ENCODE peak calls at places on chromosomes 5 and 9, in four cellular contexts. M, T, H and B are unnamed samples. For H4K20me1, the result is how much of the 10 kb centered on the place peaks cover.

GRCh38 chr5:145854651-145855258 is 18.1 kb downstream of the GRXCR2 start:
- DNase-seq in H (peak), T (peak), M (no peak), B (no peak)

GRCh38 chr5:133644000-133644865 is 31.9 kb upstream of the FSTL4 start:
- DNase-seq in T (no peak), M (no peak), H (no peak), B (no peak)

GRCh38 chr5:167167191-167167590 is 1124.3 kb upstream of the WWC1 start:
- DNase-seq in M (no peak), H (no peak), T (no peak), B (no peak)

GRCh38 chr5:74120585-74120984 is 494.6 kb downstream of the ARHGEF28 start:
- DNase-seq in T (no peak), H (no peak), M (no peak), B (no peak)

GRCh38 chr5:57453728-57454127 is 28.9 kb downstream of the ACTBL2 start:
- DNase-seq in H (no peak), T (no peak), M (no peak), B (no peak)

GRCh38 chr9:125558453-125559084 is 148.4 kb downstream of the MAPKAP1 start:
- DNase-seq in H (peak), M (peak), T (peak), B (peak)

GRCh38 chr5:127774221-127774620 is 71.0 kb downstream of the CCDC192 start:
- DNase-seq in T (no peak), M (no peak), H (no peak), B (no peak)

GRCh38 chr5:181192337-181193046 is 12.5 kb downstream of the TRIM7 start:
- DNase-seq in H (peak), M (no peak), T (no peak), B (no peak)

GRCh38 chr5:173953528-173954090 is 35.4 kb upstream of the C5orf47 start:
- DNase-seq in T (no peak), M (no peak), H (peak), B (no peak)

GRCh38 chr5:149358294-149358651 is 427 bp downstream of the PCYOX1L start:
- DNase-seq in M (peak), T (no peak), H (peak), B (peak)

GRCh38 chr5:16152601-16153568 is 26.7 kb downstream of the MARCHF11 start:
- DNase-seq in T (no peak), M (no peak), H (peak), B (no peak)

GRCh38 chr5:174045470-174046025 is at the start of gene NSG2:
- DNase-seq in M (peak), H (peak), T (peak), B (peak)

GRCh38 chr5:131945551-131945882 is at the start of gene MEIKIN:
- DNase-seq in T (no peak), H (no peak), M (no peak), B (no peak)

GRCh38 chr9:87662808-87663528 is 63.0 kb upstream of the CTSL start:
- DNase-seq in H (peak), T (peak), M (peak), B (peak)

GRCh38 chr5:141032626-141033025 is 18.5 kb upstream of the PCDHB1 start:
- DNase-seq in T (no peak), M (no peak), H (no peak), B (no peak)

GRCh38 chr5:157172408-157172807 is 6.3 kb upstream of the GARIN3 start:
- DNase-seq in H (no peak), T (no peak), M (peak), B (peak)

GRCh38 chr9:132241483-132241839 is 79.6 kb downstream of the NTNG2 start:
- DNase-seq in M (no peak), T (no peak), H (no peak), B (no peak)

GRCh38 chr9:23662320-23662719 is 163.7 kb downstream of the ELAVL2 start:
- DNase-seq in M (no peak), H (no peak), T (no peak), B (no peak)

GRCh38 chr5:140821375-140822280 is at the start of gene PCDHA5:
- DNase-seq in M (no peak), T (no peak), H (peak), B (peak)

GRCh38 chr9:99335280-99335679 is 113.2 kb downstream of the SEC61B start:
- DNase-seq in T (no peak), H (no peak), M (no peak), B (no peak)

GRCh38 chr5:170875811-170876210 is 14.0 kb downstream of the RANBP17 start:
- DNase-seq in T (no peak), H (no peak), M (peak), B (no peak)

GRCh38 chr5:159893020-159893695 is 23.1 kb upstream of the ADRA1B start:
- DNase-seq in H (no peak), M (no peak), T (no peak), B (no peak)

GRCh38 chr5:65808261-65808741 is 86.3 kb downstream of the NLN start:
- DNase-seq in H (no peak), T (no peak), M (no peak), B (no peak)

GRCh38 chr5:124702442-124703024 is 43.9 kb downstream of the ZNF608 start:
- DNase-seq in H (no peak), T (no peak), M (no peak), B (peak)

GRCh38 chr5:124704594-124705284 is 41.7 kb downstream of the ZNF608 start:
- DNase-seq in H (no peak), M (peak), T (no peak), B (peak)

GRCh38 chr5:124706041-124706440 is 40.4 kb downstream of the ZNF608 start:
- DNase-seq in M (no peak), T (no peak), H (no peak), B (peak)

GRCh38 chr5:124705577-124705976 is 40.9 kb downstream of the ZNF608 start:
- DNase-seq in M (no peak), T (no peak), H (no peak), B (peak)

DNA sequence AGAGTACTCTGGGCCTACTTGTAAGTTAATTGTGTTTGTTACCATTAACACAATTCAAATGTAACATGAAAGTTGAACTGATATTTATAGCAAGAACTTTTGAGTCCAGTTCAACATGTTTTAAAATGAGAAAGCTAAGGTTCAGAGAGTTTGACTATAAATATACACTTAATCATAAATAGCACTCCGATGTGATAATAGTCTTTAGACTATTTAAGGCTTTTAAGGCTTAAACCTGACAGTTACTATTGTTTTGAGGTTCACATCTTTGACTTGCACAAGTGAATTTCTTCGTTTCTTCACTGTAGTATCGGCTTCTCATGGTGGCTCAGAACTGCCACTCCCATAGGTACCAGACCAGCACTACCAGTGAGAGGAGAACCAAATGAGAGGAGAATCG is 42.4 kb downstream of the ZNF608 start:
- DNase-seq in T (no peak), H (no peak), M (no peak), B (no peak)
- H3K4me2 ChIP-seq in T (no peak), H (no peak), M (no peak), B (peak)

GRCh38 chr9:34522091-34522887 is 501 bp downstream of the ENHO start:
- DNase-seq in H (no peak), T (no peak), M (no peak), B (no peak)

GRCh38 chr9:34524349-34524748 is 1.6 kb upstream of the ENHO start:
- DNase-seq in T (no peak), M (no peak), H (no peak), B (no peak)

GRCh38 chr9:34520505-34521385 is 2.0 kb downstream of the ENHO start:
- DNase-seq in M (no peak), H (no peak), T (no peak), B (no peak)

GRCh38 chr9:34521406-34522045 is 1.3 kb downstream of the ENHO start:
- DNase-seq in T (no peak), M (no peak), H (no peak), B (no peak)

GRCh38 chr9:34522971-34523797 is at the start of gene ENHO:
- DNase-seq in H (peak), T (peak), M (peak), B (peak)
- H3K4me3 ChIP-seq in H (peak), T (peak), M (peak), B (peak)

DNA sequence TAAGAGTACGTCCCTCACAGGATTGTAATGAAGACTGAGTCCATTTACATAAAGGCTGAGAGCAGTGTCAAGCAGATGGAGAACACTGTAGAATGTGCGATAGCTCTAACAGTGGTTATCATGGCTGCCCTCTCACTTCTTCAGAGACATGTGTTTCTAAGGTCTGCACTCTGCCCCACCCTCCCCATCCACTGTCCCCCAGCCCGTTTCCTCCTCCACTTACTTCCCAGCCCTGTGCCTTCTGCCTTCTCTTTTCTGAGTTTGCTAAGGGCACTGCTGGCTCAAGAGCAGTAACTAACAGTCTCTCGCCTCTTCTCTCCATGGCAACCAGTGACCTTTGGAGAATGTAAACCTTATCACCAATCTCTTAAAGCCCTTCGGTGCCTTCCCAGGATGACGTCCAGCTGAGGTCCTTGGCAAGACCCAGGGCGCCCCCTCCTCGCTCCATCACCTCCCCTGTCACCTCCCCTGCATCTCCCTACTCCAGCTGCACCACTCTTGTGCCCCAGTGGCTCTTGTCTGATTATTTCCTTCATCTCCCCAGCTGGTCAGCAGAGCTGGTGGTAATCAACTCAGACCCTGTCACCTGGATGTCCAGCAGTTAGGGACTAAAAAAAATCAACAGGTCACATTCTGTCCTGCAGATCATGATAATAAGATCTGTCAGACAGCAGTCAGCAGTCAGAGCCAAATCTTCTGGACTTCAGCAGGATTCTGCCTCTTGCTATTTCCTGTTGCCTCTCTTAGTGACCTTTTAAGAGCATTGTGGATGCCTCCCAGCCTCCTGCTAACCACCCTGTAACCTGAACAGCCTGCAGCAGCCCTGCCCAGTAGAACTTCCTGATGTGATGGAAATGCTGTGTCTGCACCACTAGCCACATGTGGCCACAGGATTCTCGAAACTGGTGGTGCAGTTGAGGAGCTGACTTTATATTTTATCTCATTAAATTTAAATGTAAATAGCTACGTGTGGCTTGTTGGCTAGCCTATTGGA is 9.0 kb downstream of the FXN start:
- DNase-seq in T (no peak), H (peak), M (peak), B (no peak)
- H4K20me1 ChIP-seq in T (under half), H (under half), M (under half), B (under half)

GRCh38 chr5:55570026-55570425 is 35.3 kb upstream of the PLPP1 start:
- DNase-seq in M (no peak), T (no peak), H (no peak), B (no peak)

GRCh38 chr5:55572600-55572999 is 37.8 kb upstream of the PLPP1 start:
- DNase-seq in M (no peak), T (no peak), H (no peak), B (no peak)

GRCh38 chr5:55572011-55572410 is 37.2 kb upstream of the PLPP1 start:
- DNase-seq in T (no peak), M (no peak), H (no peak), B (no peak)

GRCh38 chr5:55569513-55569865 is 34.7 kb upstream of the PLPP1 start:
- DNase-seq in T (no peak), M (no peak), H (no peak), B (no peak)

DNA sequence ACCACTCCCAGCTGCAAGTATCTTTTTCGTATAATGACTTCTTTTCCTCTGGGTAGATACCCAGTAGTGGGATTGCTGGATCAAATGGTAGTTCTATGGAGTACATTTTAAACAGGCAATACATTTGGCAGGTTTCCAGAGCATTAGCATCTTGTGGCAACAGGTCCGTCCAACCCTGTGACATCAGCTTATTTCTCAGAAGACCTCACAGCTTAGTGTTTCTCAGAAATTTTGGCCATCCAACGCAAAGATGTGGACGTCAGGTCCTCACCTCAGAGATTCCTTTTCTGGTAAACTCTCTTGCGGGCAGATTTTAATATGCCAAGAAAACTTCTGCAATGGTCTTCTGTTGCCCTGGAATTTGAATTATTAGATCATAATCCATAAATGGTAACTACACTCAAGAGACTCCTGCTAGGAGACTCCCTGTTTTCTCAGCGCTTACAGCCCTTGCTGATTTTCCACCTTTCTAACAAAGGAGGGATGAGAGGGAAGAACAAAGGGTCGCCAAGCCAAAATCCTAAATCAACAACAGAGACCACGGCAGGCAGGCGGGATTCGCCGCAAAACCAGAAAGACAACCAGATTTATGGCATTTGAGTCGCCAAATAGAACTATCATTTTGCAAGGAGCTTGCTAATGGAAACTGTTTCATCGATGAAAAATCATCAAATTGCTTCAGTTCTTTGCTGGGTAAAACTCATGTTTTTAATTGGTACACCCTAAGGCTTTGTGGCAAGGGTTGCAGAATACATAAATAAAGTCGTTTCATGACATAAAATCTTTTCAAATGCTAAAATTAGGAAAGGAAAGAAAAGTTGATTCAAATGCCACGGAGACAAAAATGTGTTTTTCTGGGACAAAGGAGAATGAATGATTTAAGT is 34.1 kb upstream of the PLPP1 start:
- DNase-seq in M (no peak), H (no peak), T (no peak), B (no peak)
- H3K4me2 ChIP-seq in M (no peak), H (no peak), T (no peak), B (no peak)

GRCh38 chr5:119321569-119322311 is 34.1 kb upstream of the TNFAIP8 start:
- DNase-seq in T (no peak), H (peak), M (no peak), B (no peak)

GRCh38 chr5:119322312-119322947 is 33.4 kb upstream of the TNFAIP8 start:
- DNase-seq in T (no peak), H (no peak), M (peak), B (no peak)

GRCh38 chr5:119323630-119324000 is 32.2 kb upstream of the TNFAIP8 start:
- DNase-seq in T (no peak), H (peak), M (no peak), B (no peak)

GRCh38 chr5:119324842-119325241 is 31.0 kb upstream of the TNFAIP8 start:
- DNase-seq in H (no peak), T (no peak), M (no peak), B (no peak)

GRCh38 chr5:119322948-119323629 is 32.7 kb upstream of the TNFAIP8 start:
- DNase-seq in T (no peak), H (no peak), M (no peak), B (no peak)
- H3K4me3 ChIP-seq in T (no peak), H (peak), M (peak), B (no peak)

GRCh38 chr9:92740015-92740408 is 24.6 kb downstream of the BICD2 start:
- DNase-seq in H (no peak), T (no peak), M (no peak), B (no peak)

GRCh38 chr9:92740969-92741368 is 23.7 kb downstream of the BICD2 start:
- DNase-seq in T (no peak), M (no peak), H (no peak), B (no peak)

GRCh38 chr9:92740446-92740961 is 24.1 kb downstream of the BICD2 start:
- DNase-seq in H (no peak), T (no peak), M (no peak), B (no peak)

GRCh38 chr9:92738661-92739081 is 26.0 kb downstream of the BICD2 start:
- DNase-seq in T (no peak), M (no peak), H (no peak), B (no peak)

DNA sequence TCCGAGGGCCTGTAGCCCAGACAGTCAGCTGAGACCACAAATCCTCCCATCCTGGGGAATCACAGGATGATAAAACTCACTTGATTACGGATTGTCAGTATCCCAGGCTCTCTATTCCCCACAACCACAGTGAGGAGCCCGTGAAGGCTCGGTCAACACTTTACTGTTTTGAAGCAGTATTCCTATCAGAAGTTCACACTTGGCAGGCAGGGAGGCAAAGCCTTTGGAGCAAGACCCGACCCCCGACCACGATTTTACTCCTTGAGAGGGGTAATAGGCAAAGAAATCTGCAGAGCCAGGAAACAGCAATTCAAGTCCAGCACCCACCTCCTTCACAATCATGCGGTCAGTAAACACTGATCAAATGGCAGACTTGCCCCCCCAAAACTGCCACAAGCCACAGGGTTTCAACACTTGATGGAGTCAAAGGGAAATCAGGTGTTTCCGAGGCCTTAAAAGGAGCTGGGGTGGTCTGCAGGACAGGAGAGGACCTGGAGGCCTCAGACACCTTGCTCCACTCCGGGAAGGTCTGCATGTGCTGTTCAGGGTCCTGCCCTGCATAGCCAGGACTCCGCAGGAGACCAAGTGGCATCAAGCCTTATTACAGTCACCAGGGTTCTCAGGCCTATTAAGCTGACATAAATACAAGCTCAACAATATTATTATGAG is 25.2 kb downstream of the BICD2 start:
- DNase-seq in H (no peak), T (no peak), M (no peak), B (no peak)
- H4K20me1 ChIP-seq in H (under half), T (under half), M (half or more), B (under half)